ENCODE peak calls at places on chromosome 22, in four cellular contexts. J is activated CD4-positive, alpha-beta T cell treated with anti-CD3 and anti-CD28 coated beads, Interleukin-2, amount 10 ng/mL, durations not matched to agents 7 days and 5 days; Q is mesothelial cell of epicardium; C is head of caudate nucleus. I is an unnamed sample.

GRCh38 chr22:49887074-49887471 is 31.2 kb downstream of the ALG12 start:
- DNase-seq in J (no peak), Q (no peak), C (no peak), I (no peak)

GRCh38 chr22:38135133-38135706 is 24.7 kb upstream of the BAIAP2L2 start:
- DNase-seq in J (no peak), Q (no peak), C (no peak), I (peak)

GRCh38 chr22:44024288-44024908 is at the start of gene PARVB:
- DNase-seq in J (no peak), Q (peak), C (peak), I (no peak)

GRCh38 chr22:30435674-30436126 is 10.1 kb downstream of the MTFP1 start:
- DNase-seq in J (peak), Q (no peak), C (no peak), I (no peak)

GRCh38 chr22:20621162-20621561 is 113.8 kb downstream of the MED15 start:
- DNase-seq in J (no peak), Q (no peak), C (no peak), I (no peak)

GRCh38 chr22:37639070-37639760 is at the start of gene SH3BP1:
- DNase-seq in J (peak), Q (peak), C (no peak), I (no peak)

GRCh38 chr22:46891382-46891951 is 129.0 kb downstream of the TBC1D22A start:
- DNase-seq in J (no peak), Q (no peak), C (no peak), I (no peak)

GRCh38 chr22:49571326-49571725 is 256.3 kb downstream of the BRD1 start:
- DNase-seq in J (no peak), Q (no peak), C (peak), I (no peak)

GRCh38 chr22:45946805-45947600 is 30.0 kb downstream of the WNT7B start:
- DNase-seq in J (no peak), Q (no peak), C (peak), I (no peak)

GRCh38 chr22:28980326-28980725 is 81.3 kb downstream of the C22orf31 start:
- DNase-seq in J (no peak), Q (no peak), C (no peak), I (no peak)

GRCh38 chr22:22196833-22197477 is 47.6 kb upstream of the VPREB1 start:
- DNase-seq in J (no peak), Q (no peak), C (no peak), I (no peak)

GRCh38 chr22:23786261-23786710 is 480 bp upstream of the SMARCB1 start:
- DNase-seq in J (no peak), Q (no peak), C (no peak), I (no peak)